ENCODE peak calls at places on chromosomes 2 and 18, in five cellular contexts. C, P, O, Y and Q are unnamed samples.

GRCh38 chr2:53652131-53652530 is 115.5 kb upstream of the CHAC2 start:
- DNase-seq in C (no peak), Y (no peak), P (no peak), O (no peak), Q (no peak)

GRCh38 chr18:63508634-63509033 is 31.9 kb downstream of the SERPINB5 start:
- DNase-seq in C (peak; percentile 2), O (no peak), Y (no peak), P (no peak), Q (no peak)

GRCh38 chr2:8133331-8133730 is 548.5 kb upstream of the ID2 start:
- DNase-seq in C (no peak), O (no peak), P (no peak), Y (no peak), Q (no peak)

GRCh38 chr2:205557873-205558272 is 124.4 kb upstream of the NRP2 start:
- DNase-seq in Y (no peak), P (no peak), C (no peak), O (no peak), Q (no peak)

GRCh38 chr2:105184420-105184819 is 57.1 kb upstream of the GPR45 start:
- DNase-seq in P (peak; percentile 30), O (no peak), C (no peak), Y (no peak), Q (no peak)

GRCh38 chr2:20224191-20224715 is 677 bp downstream of the SDC1 start:
- DNase-seq in Y (no peak), C (peak; percentile 41), O (no peak), P (peak; percentile 64), Q (no peak)

GRCh38 chr2:102055346-102055975 is 63.7 kb downstream of the IL1R2 start:
- DNase-seq in C (no peak), O (no peak), P (no peak), Y (no peak), Q (no peak)

GRCh38 chr2:232342635-232343565 is 35.7 kb upstream of the ALPP start:
- DNase-seq in C (no peak), O (no peak), P (no peak), Y (no peak), Q (no peak)

GRCh38 chr2:152098033-152098797 is 629 bp downstream of the CACNB4 start:
- DNase-seq in P (peak; percentile 51), C (peak; percentile 12), Y (no peak), O (peak; percentile 38), Q (no peak)

GRCh38 chr2:207090389-207090788 is 75.4 kb downstream of the KLF7 start:
- DNase-seq in P (no peak), O (no peak), C (no peak), Y (no peak), Q (no peak)

GRCh38 chr2:10832228-10832936 is 19.8 kb upstream of the PDIA6 start:
- DNase-seq in Y (peak; percentile 87), O (peak; percentile 79), C (peak; percentile 82), P (peak; percentile 92), Q (no peak)

GRCh38 chr2:216192931-216193330 is 83.8 kb downstream of the XRCC5 start:
- DNase-seq in C (no peak), P (no peak), O (no peak), Y (no peak), Q (no peak)

GRCh38 chr2:112006076-112006410 is 49.0 kb upstream of the TMEM87B start:
- DNase-seq in Y (no peak), C (no peak), O (no peak), P (no peak), Q (peak; percentile 61)

GRCh38 chr2:120818441-120818920 is 82.8 kb downstream of the GLI2 start:
- DNase-seq in P (no peak), O (no peak), Y (no peak), C (no peak), Q (no peak)

GRCh38 chr18:77765468-77765867 is 515.8 kb downstream of the GALR1 start:
- DNase-seq in Y (no peak), C (peak; percentile 13), O (no peak), P (peak; percentile 72), Q (no peak)

GRCh38 chr2:144515694-144516416 is 4.1 kb downstream of the ZEB2 start:
- DNase-seq in C (no peak), O (peak; percentile 53), Y (peak; percentile 44), P (peak; percentile 43), Q (no peak)

GRCh38 chr2:156321243-156321904 is 11.1 kb downstream of the NR4A2 start:
- DNase-seq in Y (no peak), C (no peak), O (no peak), P (no peak), Q (no peak)

GRCh38 chr18:24656044-24656443 is 195.6 kb downstream of the HRH4 start:
- DNase-seq in Y (no peak), C (no peak), P (no peak), O (no peak), Q (no peak)

GRCh38 chr18:68215931-68216330 is 499.0 kb downstream of the TMX3 start:
- DNase-seq in Y (no peak), C (no peak), O (no peak), P (no peak), Q (no peak)

GRCh38 chr18:12836551-12836950 is 47.5 kb downstream of the PTPN2 start:
- DNase-seq in Y (no peak), C (no peak), P (no peak), O (no peak), Q (no peak)

GRCh38 chr18:13684546-13684945 is 41.8 kb downstream of the FAM210A start:
- DNase-seq in C (no peak), Y (no peak), P (no peak), O (no peak), Q (no peak)

GRCh38 chr18:64275593-64276309 is 126.9 kb upstream of the LINC00305 start:
- DNase-seq in C (no peak), Y (no peak), O (no peak), P (no peak), Q (no peak)

GRCh38 chr18:25646971-25647370 is 295.0 kb upstream of the ZNF521 start:
- DNase-seq in Y (no peak), P (no peak), O (no peak), C (no peak), Q (no peak)

GRCh38 chr18:37987901-37988300 is 422.3 kb upstream of the CELF4 start:
- DNase-seq in C (no peak), Y (no peak), O (no peak), P (no peak), Q (no peak)

GRCh38 chr2:134201559-134201958 is 52.3 kb upstream of the MGAT5 start:
- DNase-seq in C (no peak), Y (no peak), O (no peak), P (no peak), Q (no peak)

GRCh38 chr18:70335892-70336726 is 47.3 kb downstream of the SOCS6 start:
- DNase-seq in O (no peak), C (no peak), Y (no peak), P (peak; percentile 26), Q (peak; percentile 87)

DNA sequence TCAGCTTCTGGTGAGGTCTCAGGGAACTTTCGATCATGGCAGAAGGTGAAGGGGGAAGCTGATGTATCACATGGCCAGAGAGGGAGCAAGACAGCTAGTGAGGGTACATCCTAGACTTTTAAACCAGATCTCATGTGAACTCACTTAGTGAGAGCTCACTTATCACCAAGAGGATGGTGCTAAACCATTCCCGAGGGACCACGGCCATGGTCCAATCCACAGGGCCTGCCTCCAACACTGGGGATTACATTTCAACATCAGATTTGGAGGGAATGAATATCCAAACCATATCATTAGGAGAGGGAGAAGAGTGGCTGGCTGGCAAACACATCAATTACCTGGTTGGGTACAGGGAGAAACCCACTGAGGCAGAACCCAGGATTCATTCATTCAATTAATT is 75.7 kb upstream of the HAAO start:
- DNase-seq in P (no peak), C (no peak), Y (no peak), O (no peak), Q (no peak)
- H3K27ac ChIP-seq in P (no peak overlapping the region), C (no peak overlapping the region), Y (no peak overlapping the region), O (peak overlapping the region; percentile 92), Q (no peak overlapping the region)

DNA sequence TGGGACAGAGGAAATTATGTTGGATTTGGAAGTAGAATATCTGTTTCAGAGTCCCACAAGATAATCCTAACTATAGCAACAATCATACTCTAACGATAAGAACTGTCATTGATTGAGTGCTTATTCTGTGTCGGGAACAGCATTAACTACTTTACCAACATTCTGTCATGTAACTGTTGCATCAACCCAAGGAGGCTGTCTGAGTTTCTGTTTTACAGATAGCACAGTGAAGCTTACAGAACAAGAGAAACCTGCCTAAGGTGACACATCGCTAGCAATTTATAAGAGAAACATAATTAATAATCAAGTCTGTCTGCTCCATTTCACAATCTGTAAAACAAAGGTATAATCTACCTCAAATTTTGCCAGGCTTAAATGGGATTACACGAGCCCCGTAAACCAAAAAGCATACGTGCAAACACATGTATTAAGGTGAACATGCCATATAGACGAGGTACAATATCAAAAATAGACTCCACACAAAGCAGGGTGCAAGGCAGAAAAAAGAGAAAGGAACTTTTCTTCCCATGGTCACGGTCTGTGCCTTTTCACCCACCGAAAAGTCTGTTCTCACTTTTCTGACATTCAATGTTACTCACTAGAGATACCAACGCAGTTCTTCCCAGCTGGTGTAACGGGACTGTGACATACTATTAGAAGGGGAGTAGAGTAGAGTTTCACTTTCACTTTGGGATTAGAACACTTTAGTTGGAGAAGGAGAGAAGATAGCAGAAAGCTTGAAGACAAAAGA is 37.2 kb upstream of the SLC8A1 start:
- DNase-seq in P (no peak), Y (no peak), C (peak; percentile 1), O (no peak), Q (no peak)
- H3K27ac ChIP-seq in P (no peak overlapping the region), Y (no peak overlapping the region), C (no peak overlapping the region), O (peak overlapping the region; percentile 53), Q (no peak overlapping the region)

GRCh38 chr2:85753525-85754312 is at the start of gene ATOH8:
- DNase-seq in O (peak; percentile 83), P (peak; percentile 76), C (no peak), Y (peak; percentile 34), Q (no peak)

GRCh38 chr2:85754313-85755095 is 713 bp downstream of the ATOH8 start:
- DNase-seq in P (peak; percentile 72), Y (no peak), O (no peak), C (no peak), Q (no peak)

GRCh38 chr2:85751300-85751575 is 2.6 kb upstream of the ATOH8 start:
- DNase-seq in Y (no peak), O (no peak), P (no peak), C (no peak), Q (no peak)

GRCh38 chr2:85751627-85752026 is 2.2 kb upstream of the ATOH8 start:
- DNase-seq in Y (no peak), O (no peak), P (no peak), C (no peak), Q (no peak)

GRCh38 chr2:85753035-85753524 is 711 bp upstream of the ATOH8 start:
- DNase-seq in Y (no peak), P (no peak), O (no peak), C (no peak), Q (no peak)
- H3K27ac ChIP-seq in Y (no peak overlapping the region), P (no peak overlapping the region), O (peak overlapping the region; percentile 81), C (no peak overlapping the region), Q (no peak overlapping the region)

DNA sequence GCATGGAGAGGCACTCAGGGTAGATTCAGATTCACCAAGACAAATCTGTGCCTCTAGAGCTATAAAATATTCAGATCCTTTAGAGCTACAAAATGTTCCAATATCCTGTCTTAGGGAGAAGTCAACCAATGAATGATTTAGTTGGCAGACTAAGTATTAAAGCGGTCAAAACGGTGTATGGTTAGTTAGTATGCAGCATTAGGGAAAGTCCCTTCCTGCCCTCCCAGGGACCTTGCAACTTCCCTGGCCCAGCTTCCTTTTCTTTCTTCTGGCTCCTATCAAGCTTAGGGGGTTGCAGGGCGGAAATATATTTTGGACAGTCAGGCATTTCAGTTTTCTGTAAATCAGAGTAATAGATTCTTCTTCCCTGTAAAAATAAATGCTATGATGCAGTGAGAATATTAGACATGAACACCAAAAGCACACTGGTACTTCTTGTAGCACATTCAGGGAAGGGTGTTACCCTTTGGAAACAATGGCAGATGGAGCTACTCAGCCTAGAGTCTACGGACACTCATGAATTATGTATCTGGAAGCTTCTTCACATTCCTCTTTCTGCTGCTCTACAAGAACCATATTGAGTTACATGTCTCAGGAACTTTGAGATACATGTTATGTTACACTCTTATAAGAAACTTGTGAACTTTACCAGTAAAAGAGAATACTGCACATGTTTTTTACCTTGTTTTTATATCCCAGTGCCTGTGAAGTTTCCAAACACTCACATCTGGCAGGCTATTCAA is 45.7 kb downstream of the CCDC93 start:
- DNase-seq in O (no peak), P (no peak), C (no peak), Y (no peak), Q (no peak)
- H3K27ac ChIP-seq in O (no peak overlapping the region), P (no peak overlapping the region), C (no peak overlapping the region), Y (no peak overlapping the region), Q (no peak overlapping the region)